ENCODE peak calls at places on chromosome 13, in five cellular contexts. One of them, this sample, is unnamed.

GRCh38 chr13:71879129-71879535 is 12.1 kb upstream of the DACH1 start:
- DNase-seq in H9: peak; percentile 36
- DNase-seq in Karpas-422: peak; percentile 52
- DNase-seq in CD8-positive, alpha-beta T cell: no peak
- DNase-seq in upper lobe of right lung: no peak
- DNase-seq in this sample: no peak

GRCh38 chr13:33175991-33176390 is 109.6 kb downstream of the STARD13 start:
- DNase-seq in H9: no peak
- DNase-seq in Karpas-422: no peak
- DNase-seq in CD8-positive, alpha-beta T cell: no peak
- DNase-seq in upper lobe of right lung: no peak
- DNase-seq in this sample: no peak

GRCh38 chr13:53151692-53152421 is 123.2 kb downstream of the OLFM4 start:
- DNase-seq in H9: peak; percentile 78
- DNase-seq in Karpas-422: peak; percentile 92
- DNase-seq in CD8-positive, alpha-beta T cell: no peak
- DNase-seq in upper lobe of right lung: no peak
- DNase-seq in this sample: peak; percentile 81

GRCh38 chr13:50085063-50085462 is 69.8 kb downstream of the KCNRG start:
- DNase-seq in H9: no peak
- DNase-seq in Karpas-422: no peak
- DNase-seq in CD8-positive, alpha-beta T cell: no peak
- DNase-seq in upper lobe of right lung: no peak
- DNase-seq in this sample: no peak

GRCh38 chr13:51612867-51613266 is 28.6 kb downstream of the WDFY2 start:
- DNase-seq in H9: no peak
- DNase-seq in Karpas-422: no peak
- DNase-seq in CD8-positive, alpha-beta T cell: no peak
- DNase-seq in upper lobe of right lung: no peak
- DNase-seq in this sample: no peak

GRCh38 chr13:36601186-36601585 is 72.6 kb upstream of the SERTM1 start:
- DNase-seq in H9: no peak
- DNase-seq in Karpas-422: no peak
- DNase-seq in CD8-positive, alpha-beta T cell: no peak
- DNase-seq in upper lobe of right lung: no peak
- DNase-seq in this sample: no peak

GRCh38 chr13:112716461-112716820 is 26.6 kb downstream of the ATP11A start:
- DNase-seq in H9: no peak
- DNase-seq in Karpas-422: no peak
- DNase-seq in CD8-positive, alpha-beta T cell: no peak
- DNase-seq in upper lobe of right lung: no peak
- DNase-seq in this sample: no peak

GRCh38 chr13:53201454-53202225 is 173.0 kb downstream of the OLFM4 start:
- DNase-seq in H9: peak; percentile 75
- DNase-seq in Karpas-422: no peak
- DNase-seq in CD8-positive, alpha-beta T cell: no peak
- DNase-seq in upper lobe of right lung: peak; percentile 64
- DNase-seq in this sample: peak; percentile 51

GRCh38 chr13:39415403-39415802 is 187.6 kb downstream of the LHFPL6 start:
- DNase-seq in H9: peak; percentile 50
- DNase-seq in Karpas-422: peak; percentile 70
- DNase-seq in CD8-positive, alpha-beta T cell: no peak
- DNase-seq in upper lobe of right lung: no peak
- DNase-seq in this sample: peak; percentile 73

GRCh38 chr13:50081106-50081898 is 66.1 kb downstream of the KCNRG start:
- DNase-seq in H9: peak; percentile 63
- DNase-seq in Karpas-422: peak; percentile 79
- DNase-seq in CD8-positive, alpha-beta T cell: peak; percentile 8
- DNase-seq in upper lobe of right lung: peak; percentile 80
- DNase-seq in this sample: peak; percentile 72

GRCh38 chr13:26707122-26708006 is 53.2 kb downstream of the GPR12 start:
- DNase-seq in H9: peak; percentile 78
- DNase-seq in Karpas-422: peak; percentile 84
- DNase-seq in CD8-positive, alpha-beta T cell: no peak
- DNase-seq in upper lobe of right lung: no peak
- DNase-seq in this sample: peak; percentile 73

GRCh38 chr13:84684048-84684662 is 801.9 kb upstream of the SLITRK1 start:
- DNase-seq in H9: no peak
- DNase-seq in Karpas-422: no peak
- DNase-seq in CD8-positive, alpha-beta T cell: no peak
- DNase-seq in upper lobe of right lung: no peak
- DNase-seq in this sample: no peak

GRCh38 chr13:58619396-58620113 is 988.0 kb downstream of the PCDH17 start:
- DNase-seq in H9: no peak
- DNase-seq in Karpas-422: no peak
- DNase-seq in CD8-positive, alpha-beta T cell: no peak
- DNase-seq in upper lobe of right lung: no peak
- DNase-seq in this sample: no peak

GRCh38 chr13:46756977-46757376 is 40.0 kb downstream of the ESD start:
- DNase-seq in H9: no peak
- DNase-seq in Karpas-422: no peak
- DNase-seq in CD8-positive, alpha-beta T cell: no peak
- DNase-seq in upper lobe of right lung: no peak
- DNase-seq in this sample: no peak

GRCh38 chr13:95115525-95115924 is 185.7 kb downstream of the ABCC4 start:
- DNase-seq in H9: no peak
- DNase-seq in Karpas-422: no peak
- DNase-seq in CD8-positive, alpha-beta T cell: no peak
- DNase-seq in upper lobe of right lung: no peak
- DNase-seq in this sample: no peak

GRCh38 chr13:80577951-80578670 is 237.2 kb upstream of the SPRY2 start:
- DNase-seq in H9: no peak
- DNase-seq in Karpas-422: no peak
- DNase-seq in CD8-positive, alpha-beta T cell: no peak
- DNase-seq in upper lobe of right lung: no peak
- DNase-seq in this sample: no peak

GRCh38 chr13:24254151-24254810 is 55.1 kb upstream of the C1QTNF9 start:
- DNase-seq in H9: no peak
- DNase-seq in Karpas-422: no peak
- DNase-seq in CD8-positive, alpha-beta T cell: no peak
- DNase-seq in upper lobe of right lung: peak; percentile 78
- DNase-seq in this sample: no peak

GRCh38 chr13:80523134-80523533 is 182.2 kb upstream of the SPRY2 start:
- DNase-seq in H9: no peak
- DNase-seq in Karpas-422: no peak
- DNase-seq in CD8-positive, alpha-beta T cell: no peak
- DNase-seq in upper lobe of right lung: no peak
- DNase-seq in this sample: no peak

GRCh38 chr13:40639226-40639681 is 27.2 kb downstream of the FOXO1 start:
- DNase-seq in H9: no peak
- DNase-seq in Karpas-422: no peak
- DNase-seq in CD8-positive, alpha-beta T cell: no peak
- DNase-seq in upper lobe of right lung: no peak
- DNase-seq in this sample: no peak

GRCh38 chr13:22278336-22278929 is 607.6 kb downstream of the FGF9 start:
- DNase-seq in H9: peak; percentile 49
- DNase-seq in Karpas-422: peak; percentile 85
- DNase-seq in CD8-positive, alpha-beta T cell: peak; percentile 54
- DNase-seq in upper lobe of right lung: no peak
- DNase-seq in this sample: peak; percentile 85

GRCh38 chr13:21106089-21106488 is 44.7 kb upstream of the LATS2 start:
- DNase-seq in H9: no peak
- DNase-seq in Karpas-422: no peak
- DNase-seq in CD8-positive, alpha-beta T cell: no peak
- DNase-seq in upper lobe of right lung: no peak
- DNase-seq in this sample: no peak

GRCh38 chr13:21104199-21105019 is 43.0 kb upstream of the LATS2 start:
- DNase-seq in H9: peak; percentile 39
- DNase-seq in Karpas-422: no peak
- DNase-seq in CD8-positive, alpha-beta T cell: no peak
- DNase-seq in upper lobe of right lung: no peak
- DNase-seq in this sample: no peak

GRCh38 chr13:21100211-21100610 is 38.8 kb upstream of the LATS2 start:
- DNase-seq in H9: no peak
- DNase-seq in Karpas-422: no peak
- DNase-seq in CD8-positive, alpha-beta T cell: no peak
- DNase-seq in upper lobe of right lung: no peak
- DNase-seq in this sample: no peak

GRCh38 chr13:21100994-21101757 is 39.8 kb upstream of the LATS2 start:
- DNase-seq in H9: no peak
- DNase-seq in Karpas-422: no peak
- DNase-seq in CD8-positive, alpha-beta T cell: no peak
- DNase-seq in upper lobe of right lung: no peak
- DNase-seq in this sample: no peak

GRCh38 chr13:21101865-21102576 is 40.6 kb upstream of the LATS2 start:
- DNase-seq in H9: no peak
- DNase-seq in Karpas-422: no peak
- DNase-seq in CD8-positive, alpha-beta T cell: no peak
- DNase-seq in upper lobe of right lung: no peak
- DNase-seq in this sample: no peak
- H3K4me1 ChIP-seq in H9: no peaks in the 10 kb centered on the region
- H3K4me1 ChIP-seq in Karpas-422: no peaks in the 10 kb centered on the region
- H3K4me1 ChIP-seq in CD8-positive, alpha-beta T cell: no peaks in the 10 kb centered on the region
- H3K4me1 ChIP-seq in upper lobe of right lung: no peaks in the 10 kb centered on the region
- H3K4me1 ChIP-seq in this sample: no peaks in the 10 kb centered on the region

GRCh38 chr13:110624766-110625756 is 9.7 kb downstream of the NAXD start:
- DNase-seq in H9: no peak
- DNase-seq in Karpas-422: no peak
- DNase-seq in CD8-positive, alpha-beta T cell: no peak
- DNase-seq in upper lobe of right lung: no peak
- DNase-seq in this sample: no peak

GRCh38 chr13:110627351-110627750 is 12.0 kb downstream of the NAXD start:
- DNase-seq in H9: no peak
- DNase-seq in Karpas-422: no peak
- DNase-seq in CD8-positive, alpha-beta T cell: no peak
- DNase-seq in upper lobe of right lung: no peak
- DNase-seq in this sample: no peak

GRCh38 chr13:110625771-110626321 is 10.5 kb downstream of the NAXD start:
- DNase-seq in H9: no peak
- DNase-seq in Karpas-422: no peak
- DNase-seq in CD8-positive, alpha-beta T cell: no peak
- DNase-seq in upper lobe of right lung: no peak
- DNase-seq in this sample: no peak

GRCh38 chr13:110627761-110628476 is 12.6 kb downstream of the NAXD start:
- DNase-seq in H9: no peak
- DNase-seq in Karpas-422: no peak
- DNase-seq in CD8-positive, alpha-beta T cell: no peak
- DNase-seq in upper lobe of right lung: no peak
- DNase-seq in this sample: no peak

GRCh38 chr13:110626510-110626909 is 11.2 kb downstream of the NAXD start:
- DNase-seq in H9: no peak
- DNase-seq in Karpas-422: no peak
- DNase-seq in CD8-positive, alpha-beta T cell: no peak
- DNase-seq in upper lobe of right lung: no peak
- DNase-seq in this sample: no peak
- H3K4me1 ChIP-seq in H9: no peaks in the 10 kb centered on the region
- H3K4me1 ChIP-seq in Karpas-422: no peaks in the 10 kb centered on the region
- H3K4me1 ChIP-seq in CD8-positive, alpha-beta T cell: peaks cover 10% of the 10 kb centered on the region
- H3K4me1 ChIP-seq in upper lobe of right lung: no peaks in the 10 kb centered on the region
- H3K4me1 ChIP-seq in this sample: peaks cover 11% of the 10 kb centered on the region

GRCh38 chr13:98273067-98273823 is 96.2 kb upstream of the RNF113B start:
- DNase-seq in H9: no peak
- DNase-seq in Karpas-422: no peak
- DNase-seq in CD8-positive, alpha-beta T cell: no peak
- DNase-seq in upper lobe of right lung: no peak
- DNase-seq in this sample: no peak

GRCh38 chr13:98275711-98276171 is 98.7 kb upstream of the RNF113B start:
- DNase-seq in H9: no peak
- DNase-seq in Karpas-422: no peak
- DNase-seq in CD8-positive, alpha-beta T cell: no peak
- DNase-seq in upper lobe of right lung: no peak
- DNase-seq in this sample: no peak

GRCh38 chr13:98273824-98274786 is 97.0 kb upstream of the RNF113B start:
- DNase-seq in H9: peak; percentile 50
- DNase-seq in Karpas-422: no peak
- DNase-seq in CD8-positive, alpha-beta T cell: no peak
- DNase-seq in upper lobe of right lung: no peak
- DNase-seq in this sample: no peak

GRCh38 chr13:98276486-98276885 is 99.4 kb upstream of the RNF113B start:
- DNase-seq in H9: no peak
- DNase-seq in Karpas-422: no peak
- DNase-seq in CD8-positive, alpha-beta T cell: no peak
- DNase-seq in upper lobe of right lung: no peak
- DNase-seq in this sample: no peak

DNA sequence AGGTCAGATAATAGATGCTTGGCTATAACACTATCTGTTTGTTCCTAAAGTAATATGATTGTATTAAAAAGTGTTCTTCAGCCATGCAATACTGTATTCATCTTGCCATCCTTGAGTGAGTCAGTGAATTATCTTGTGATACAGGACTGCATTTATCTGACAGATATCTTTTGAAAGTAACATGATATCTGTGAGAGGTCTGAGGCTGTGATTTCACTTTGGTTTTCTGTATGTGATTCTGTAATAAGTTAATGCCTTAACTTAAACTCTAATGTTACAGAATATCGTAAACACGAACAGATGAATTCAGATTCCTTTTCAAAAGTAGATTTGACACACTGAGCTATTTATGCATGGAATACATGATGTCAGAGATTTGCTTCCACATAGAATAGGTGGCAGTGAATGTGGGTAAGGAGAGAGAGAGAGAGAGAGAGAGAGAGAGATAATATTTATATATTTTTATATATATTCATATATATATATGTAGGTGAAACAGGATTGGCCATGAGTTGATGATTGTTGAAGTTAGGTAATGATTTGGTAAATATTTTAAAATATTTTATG is 97.9 kb upstream of the RNF113B start:
- DNase-seq in H9: no peak
- DNase-seq in Karpas-422: no peak
- DNase-seq in CD8-positive, alpha-beta T cell: no peak
- DNase-seq in upper lobe of right lung: no peak
- DNase-seq in this sample: no peak
- H3K4me1 ChIP-seq in H9: peaks cover 21% of the 10 kb centered on the region
- H3K4me1 ChIP-seq in Karpas-422: no peaks in the 10 kb centered on the region
- H3K4me1 ChIP-seq in CD8-positive, alpha-beta T cell: no peaks in the 10 kb centered on the region
- H3K4me1 ChIP-seq in upper lobe of right lung: peaks cover 10% of the 10 kb centered on the region
- H3K4me1 ChIP-seq in this sample: no peaks in the 10 kb centered on the region

GRCh38 chr13:48216204-48216711 is 16.7 kb upstream of the ITM2B start:
- DNase-seq in H9: no peak
- DNase-seq in Karpas-422: no peak
- DNase-seq in CD8-positive, alpha-beta T cell: no peak
- DNase-seq in upper lobe of right lung: no peak
- DNase-seq in this sample: no peak
- H3K4me1 ChIP-seq in H9: no peaks in the 10 kb centered on the region
- H3K4me1 ChIP-seq in Karpas-422: peaks cover 8% of the 10 kb centered on the region
- H3K4me1 ChIP-seq in CD8-positive, alpha-beta T cell: peaks cover 27% of the 10 kb centered on the region
- H3K4me1 ChIP-seq in upper lobe of right lung: peaks cover 12% of the 10 kb centered on the region
- H3K4me1 ChIP-seq in this sample: no peaks in the 10 kb centered on the region

GRCh38 chr13:29587645-29588044 is 7.8 kb downstream of the SLC7A1 start:
- DNase-seq in H9: no peak
- DNase-seq in Karpas-422: no peak
- DNase-seq in CD8-positive, alpha-beta T cell: no peak
- DNase-seq in upper lobe of right lung: no peak
- DNase-seq in this sample: peak; percentile 80
- H3K4me1 ChIP-seq in H9: peaks cover 16% of the 10 kb centered on the region
- H3K4me1 ChIP-seq in Karpas-422: peaks cover 53% of the 10 kb centered on the region
- H3K4me1 ChIP-seq in CD8-positive, alpha-beta T cell: no peaks in the 10 kb centered on the region
- H3K4me1 ChIP-seq in upper lobe of right lung: no peaks in the 10 kb centered on the region
- H3K4me1 ChIP-seq in this sample: peaks cover 23% of the 10 kb centered on the region

This sample was measured in testis.